ENCODE peak calls at places on chromosomes 1 and 21, in six cellular contexts. F is stimulated activated CD4-positive, alpha-beta T cell treated with anti-CD3 and anti-CD28 coated beads, Interleukin-1b, Interleukin-23, amount 100 ng/mL, for 4 hours; D is IMR-90; A is stimulated activated CD8-positive, alpha-beta memory T cell treated with anti-CD3 and anti-CD28 coated beads, Interleukin-4, amount 100 ng/mL, for 48 hours; H is lung; J is AG20443. Q is an unnamed sample.

GRCh38 chr1:44924835-44925464 is 61.4 kb downstream of the EIF2B3 start:
- DNase-seq in F (no peak), D (peak; percentile 95), A (no peak), H (no peak), J (peak; percentile 51), Q (peak; percentile 75)

GRCh38 chr1:58409826-58410225 is 136.7 kb downstream of the OMA1 start:
- DNase-seq in F (no peak), D (peak; percentile 27), A (no peak), H (no peak), J (peak; percentile 44), Q (peak; percentile 75)

GRCh38 chr1:192382758-192383157 is 66.0 kb downstream of the RGS21 start:
- DNase-seq in F (no peak), D (no peak), A (no peak), H (no peak), J (no peak), Q (no peak)

GRCh38 chr1:224722838-224723237 is 106.7 kb downstream of the CNIH3 start:
- DNase-seq in F (no peak), D (no peak), A (no peak), H (no peak), J (no peak), Q (no peak)

GRCh38 chr1:45304311-45305081 is 22.2 kb upstream of the HPDL start:
- DNase-seq in F (no peak), D (peak; percentile 36), A (peak; percentile 44), H (no peak), J (peak; percentile 9), Q (peak; percentile 62)

GRCh38 chr1:29502901-29503300 is 266.6 kb downstream of the PTPRU start:
- DNase-seq in F (no peak), D (no peak), A (no peak), H (no peak), J (no peak), Q (no peak)

GRCh38 chr1:4681026-4681425 is 26.6 kb downstream of the AJAP1 start:
- DNase-seq in F (no peak), D (no peak), A (no peak), H (no peak), J (no peak), Q (no peak)

GRCh38 chr21:37636152-37636860 is 269.7 kb downstream of the DYRK1A start:
- DNase-seq in F (no peak), D (peak; percentile 76), A (no peak), H (no peak), J (peak; percentile 92), Q (peak; percentile 79)

GRCh38 chr21:39353295-39353694 is 4.4 kb upstream of the HMGN1 start:
- DNase-seq in F (no peak), D (peak; percentile 73), A (no peak), H (no peak), J (no peak), Q (no peak)

GRCh38 chr21:17733209-17733608 is 85.9 kb downstream of the C21orf91 start:
- DNase-seq in F (no peak), D (no peak), A (no peak), H (no peak), J (no peak), Q (no peak)

GRCh38 chr1:200306954-200307754 is 102.7 kb downstream of the ZNF281 start:
- DNase-seq in F (no peak), D (peak; percentile 46), A (no peak), H (no peak), J (peak; percentile 66), Q (peak; percentile 42)

GRCh38 chr1:202311880-202312635 is 29.7 kb downstream of the UBE2T start:
- DNase-seq in F (no peak), D (no peak), A (no peak), H (no peak), J (no peak), Q (peak; percentile 39)

GRCh38 chr1:111938123-111938522 is 51.3 kb downstream of the KCND3 start:
- DNase-seq in F (no peak), D (no peak), A (no peak), H (no peak), J (no peak), Q (no peak)

GRCh38 chr1:48471103-48471502 is 901 bp downstream of the SPATA6 start:
- DNase-seq in F (no peak), D (no peak), A (no peak), H (no peak), J (no peak), Q (peak; percentile 7)

GRCh38 chr1:202376247-202376646 is 27.7 kb downstream of the PPP1R12B start:
- DNase-seq in F (no peak), D (peak; percentile 52), A (no peak), H (no peak), J (peak; percentile 42), Q (no peak)

GRCh38 chr21:8991968-8992621 is 1529.3 kb upstream of the TPTE start:
- DNase-seq in F (no peak), D (no peak), A (no peak), H (no peak), J (no peak), Q (peak; percentile 95)

GRCh38 chr1:162003061-162003824 is 20.4 kb downstream of the OLFML2B start:
- DNase-seq in F (no peak), D (peak; percentile 86), A (no peak), H (peak; percentile 51), J (peak; percentile 93), Q (peak; percentile 99)

GRCh38 chr1:207309775-207310273 is 11.7 kb upstream of the CD55 start:
- DNase-seq in F (no peak), D (peak; percentile 70), A (no peak), H (peak; percentile 47), J (peak; percentile 57), Q (peak; percentile 90)

GRCh38 chr21:21200939-21201610 is 202.9 kb downstream of the NCAM2 start:
- DNase-seq in F (no peak), D (peak; percentile 49), A (no peak), H (no peak), J (no peak), Q (no peak)

GRCh38 chr1:224433041-224433670 is 1.4 kb downstream of the WDR26 start:
- DNase-seq in F (peak; percentile 10), D (no peak), A (peak; percentile 39), H (no peak), J (peak; percentile 10), Q (no peak)

GRCh38 chr1:67350783-67351182 is 43.1 kb downstream of the IL12RB2 start:
- DNase-seq in F (no peak), D (no peak), A (peak; percentile 49), H (no peak), J (no peak), Q (peak; percentile 9)

GRCh38 chr1:58456470-58456869 is 90.1 kb downstream of the OMA1 start:
- DNase-seq in F (no peak), D (peak; percentile 54), A (no peak), H (no peak), J (peak; percentile 78), Q (no peak)

GRCh38 chr21:45804809-45805313 is 161.3 kb downstream of the PCBP3 start:
- DNase-seq in F (no peak), D (no peak), A (no peak), H (no peak), J (no peak), Q (no peak)

GRCh38 chr1:168320805-168321577 is 40.3 kb downstream of the TBX19 start:
- DNase-seq in F (no peak), D (peak; percentile 91), A (peak; percentile 33), H (no peak), J (peak; percentile 88), Q (peak; percentile 84)

GRCh38 chr21:36665806-36666205 is 33.1 kb upstream of the SIM2 start:
- DNase-seq in F (no peak), D (no peak), A (no peak), H (no peak), J (no peak), Q (no peak)

GRCh38 chr1:10867914-10868598 is 71.6 kb upstream of the CASZ1 start:
- DNase-seq in F (no peak), D (no peak), A (no peak), H (no peak), J (no peak), Q (no peak)

GRCh38 chr1:234885601-234886000 is 243.0 kb downstream of the TOMM20 start:
- DNase-seq in F (no peak), D (no peak), A (no peak), H (no peak), J (no peak), Q (no peak)

GRCh38 chr1:23525558-23526174 is 5.4 kb downstream of the E2F2 start:
- DNase-seq in F (no peak), D (no peak), A (no peak), H (no peak), J (no peak), Q (no peak)

GRCh38 chr1:13797397-13797796 is 97.4 kb downstream of the PRDM2 start:
- DNase-seq in F (no peak), D (no peak), A (no peak), H (no peak), J (no peak), Q (no peak)

GRCh38 chr21:31630062-31630711 is 29.3 kb upstream of the SOD1 start:
- DNase-seq in F (no peak), D (peak; percentile 93), A (no peak), H (peak; percentile 52), J (no peak), Q (peak; percentile 85)

GRCh38 chr1:175521265-175522040 is 221.9 kb downstream of the TNR start:
- DNase-seq in F (no peak), D (no peak), A (no peak), H (peak; percentile 30), J (no peak), Q (no peak)

GRCh38 chr1:203675596-203676347 is 49.1 kb downstream of the ATP2B4 start:
- DNase-seq in F (no peak), D (no peak), A (no peak), H (peak; percentile 31), J (no peak), Q (no peak)

Q was measured in Daoy.